ENCODE peak calls at places on chromosomes 16 and 17, in six cellular contexts. One of them, this sample, is unnamed.

GRCh38 chr17:82414548-82415281 is 3.4 kb upstream of the HEXD start:
- DNase-seq in EH: peak; percentile 68
- DNase-seq in mesendoderm: peak; percentile 86
- DNase-seq in endothelial cell: peak; percentile 88
- DNase-seq in HTR-8/SVneo: no peak
- DNase-seq in NCI-H1092: peak; percentile 27
- DNase-seq in this sample: peak; percentile 50

GRCh38 chr16:86771506-86772230 is 193.3 kb downstream of the FOXL1 start:
- DNase-seq in EH: no peak
- DNase-seq in mesendoderm: no peak
- DNase-seq in endothelial cell: no peak
- DNase-seq in HTR-8/SVneo: no peak
- DNase-seq in NCI-H1092: no peak
- DNase-seq in this sample: peak; percentile 17

GRCh38 chr17:72116692-72117469 is 3.9 kb upstream of the SOX9 start:
- DNase-seq in EH: peak; percentile 18
- DNase-seq in mesendoderm: no peak
- DNase-seq in endothelial cell: peak; percentile 22
- DNase-seq in HTR-8/SVneo: no peak
- DNase-seq in NCI-H1092: no peak
- DNase-seq in this sample: peak; percentile 30

GRCh38 chr17:38720941-38721340 is 9.2 kb upstream of the CISD3 start:
- DNase-seq in EH: no peak
- DNase-seq in mesendoderm: no peak
- DNase-seq in endothelial cell: no peak
- DNase-seq in HTR-8/SVneo: no peak
- DNase-seq in NCI-H1092: no peak
- DNase-seq in this sample: no peak

GRCh38 chr17:70552230-70552981 is 383.1 kb downstream of the KCNJ2 start:
- DNase-seq in EH: peak; percentile 38
- DNase-seq in mesendoderm: peak; percentile 38
- DNase-seq in endothelial cell: no peak
- DNase-seq in HTR-8/SVneo: peak; percentile 36
- DNase-seq in NCI-H1092: peak; percentile 23
- DNase-seq in this sample: peak; percentile 49

GRCh38 chr17:78889525-78889924 is 13.5 kb downstream of the CEP295NL start:
- DNase-seq in EH: no peak
- DNase-seq in mesendoderm: no peak
- DNase-seq in endothelial cell: no peak
- DNase-seq in HTR-8/SVneo: no peak
- DNase-seq in NCI-H1092: no peak
- DNase-seq in this sample: no peak

GRCh38 chr16:58501242-58502131 is 1.5 kb downstream of the NDRG4 start:
- DNase-seq in EH: no peak
- DNase-seq in mesendoderm: peak; percentile 91
- DNase-seq in endothelial cell: peak; percentile 51
- DNase-seq in HTR-8/SVneo: no peak
- DNase-seq in NCI-H1092: peak; percentile 38
- DNase-seq in this sample: no peak

GRCh38 chr16:85348921-85349334 is 236.7 kb upstream of the CIBAR2 start:
- DNase-seq in EH: no peak
- DNase-seq in mesendoderm: no peak
- DNase-seq in endothelial cell: no peak
- DNase-seq in HTR-8/SVneo: no peak
- DNase-seq in NCI-H1092: no peak
- DNase-seq in this sample: no peak

GRCh38 chr16:82756283-82756599 is 129.5 kb downstream of the CDH13 start:
- DNase-seq in EH: peak; percentile 78
- DNase-seq in mesendoderm: no peak
- DNase-seq in endothelial cell: no peak
- DNase-seq in HTR-8/SVneo: no peak
- DNase-seq in NCI-H1092: no peak
- DNase-seq in this sample: peak; percentile 78

GRCh38 chr17:48181653-48182052 is 74.1 kb downstream of the SNX11 start:
- DNase-seq in EH: peak; percentile 50
- DNase-seq in mesendoderm: peak; percentile 68
- DNase-seq in endothelial cell: peak; percentile 38
- DNase-seq in HTR-8/SVneo: peak; percentile 57
- DNase-seq in NCI-H1092: peak; percentile 29
- DNase-seq in this sample: peak; percentile 2

GRCh38 chr17:59167571-59168001 is 12.0 kb downstream of the PRR11 start:
- DNase-seq in EH: peak; percentile 54
- DNase-seq in mesendoderm: no peak
- DNase-seq in endothelial cell: no peak
- DNase-seq in HTR-8/SVneo: no peak
- DNase-seq in NCI-H1092: no peak
- DNase-seq in this sample: peak; percentile 59

GRCh38 chr17:41794603-41794975 is 8.1 kb upstream of the JUP start:
- DNase-seq in EH: no peak
- DNase-seq in mesendoderm: no peak
- DNase-seq in endothelial cell: no peak
- DNase-seq in HTR-8/SVneo: no peak
- DNase-seq in NCI-H1092: no peak
- DNase-seq in this sample: no peak

GRCh38 chr16:55737318-55737717 is 81.5 kb downstream of the SLC6A2 start:
- DNase-seq in EH: no peak
- DNase-seq in mesendoderm: no peak
- DNase-seq in endothelial cell: no peak
- DNase-seq in HTR-8/SVneo: no peak
- DNase-seq in NCI-H1092: no peak
- DNase-seq in this sample: no peak

GRCh38 chr16:17448640-17449638 is 21.8 kb downstream of the XYLT1 start:
- DNase-seq in EH: no peak
- DNase-seq in mesendoderm: no peak
- DNase-seq in endothelial cell: no peak
- DNase-seq in HTR-8/SVneo: no peak
- DNase-seq in NCI-H1092: no peak
- DNase-seq in this sample: no peak

GRCh38 chr17:64190468-64190867 is 60.5 kb upstream of the ERN1 start:
- DNase-seq in EH: no peak
- DNase-seq in mesendoderm: no peak
- DNase-seq in endothelial cell: no peak
- DNase-seq in HTR-8/SVneo: no peak
- DNase-seq in NCI-H1092: peak; percentile 6
- DNase-seq in this sample: no peak

GRCh38 chr17:31067699-31068184 is 27.0 kb upstream of the NF1 start:
- DNase-seq in EH: peak; percentile 92
- DNase-seq in mesendoderm: no peak
- DNase-seq in endothelial cell: no peak
- DNase-seq in HTR-8/SVneo: peak; percentile 68
- DNase-seq in NCI-H1092: no peak
- DNase-seq in this sample: peak; percentile 88

GRCh38 chr17:57366558-57367351 is 110.4 kb downstream of the MSI2 start:
- DNase-seq in EH: no peak
- DNase-seq in mesendoderm: no peak
- DNase-seq in endothelial cell: no peak
- DNase-seq in HTR-8/SVneo: no peak
- DNase-seq in NCI-H1092: peak; percentile 60
- DNase-seq in this sample: no peak

GRCh38 chr17:79046501-79047280 is 22.7 kb downstream of the C1QTNF1 start:
- DNase-seq in EH: no peak
- DNase-seq in mesendoderm: no peak
- DNase-seq in endothelial cell: no peak
- DNase-seq in HTR-8/SVneo: no peak
- DNase-seq in NCI-H1092: no peak
- DNase-seq in this sample: no peak

GRCh38 chr16:709651-710499 is 4.3 kb upstream of the FBXL16 start:
- DNase-seq in EH: peak; percentile 93
- DNase-seq in mesendoderm: peak; percentile 89
- DNase-seq in endothelial cell: no peak
- DNase-seq in HTR-8/SVneo: no peak
- DNase-seq in NCI-H1092: peak; percentile 87
- DNase-seq in this sample: peak; percentile 88

GRCh38 chr17:32275060-32276042 is 9.7 kb downstream of the RHBDL3 start:
- DNase-seq in EH: peak; percentile 95
- DNase-seq in mesendoderm: peak; percentile 92
- DNase-seq in endothelial cell: no peak
- DNase-seq in HTR-8/SVneo: peak; percentile 95
- DNase-seq in NCI-H1092: peak; percentile 17
- DNase-seq in this sample: peak; percentile 90

GRCh38 chr17:44314869-44315661 is 6.7 kb downstream of the RUNDC3A start:
- DNase-seq in EH: peak; percentile 28
- DNase-seq in mesendoderm: peak; percentile 75
- DNase-seq in endothelial cell: peak; percentile 54
- DNase-seq in HTR-8/SVneo: peak; percentile 63
- DNase-seq in NCI-H1092: peak; percentile 22
- DNase-seq in this sample: no peak

GRCh38 chr17:48046296-48046695 is 1.9 kb upstream of the NFE2L1 start:
- DNase-seq in EH: no peak
- DNase-seq in mesendoderm: no peak
- DNase-seq in endothelial cell: no peak
- DNase-seq in HTR-8/SVneo: no peak
- DNase-seq in NCI-H1092: no peak
- DNase-seq in this sample: no peak

GRCh38 chr17:72592242-72592966 is 471.6 kb downstream of the SOX9 start:
- DNase-seq in EH: peak; percentile 88
- DNase-seq in mesendoderm: peak; percentile 87
- DNase-seq in endothelial cell: peak; percentile 78
- DNase-seq in HTR-8/SVneo: peak; percentile 98
- DNase-seq in NCI-H1092: peak; percentile 77
- DNase-seq in this sample: peak; percentile 84

GRCh38 chr17:68674271-68674925 is 73.2 kb upstream of the FAM20A start:
- DNase-seq in EH: peak; percentile 4
- DNase-seq in mesendoderm: peak; percentile 14
- DNase-seq in endothelial cell: no peak
- DNase-seq in HTR-8/SVneo: no peak
- DNase-seq in NCI-H1092: no peak
- DNase-seq in this sample: no peak

GRCh38 chr17:17413215-17413792 is 63.5 kb upstream of the MED9 start:
- DNase-seq in EH: no peak
- DNase-seq in mesendoderm: no peak
- DNase-seq in endothelial cell: no peak
- DNase-seq in HTR-8/SVneo: no peak
- DNase-seq in NCI-H1092: no peak
- DNase-seq in this sample: no peak

GRCh38 chr17:29180051-29180787 is at the start of gene MYO18A:
- DNase-seq in EH: peak; percentile 78
- DNase-seq in mesendoderm: peak; percentile 78
- DNase-seq in endothelial cell: peak; percentile 91
- DNase-seq in HTR-8/SVneo: peak; percentile 88
- DNase-seq in NCI-H1092: peak; percentile 51
- DNase-seq in this sample: peak; percentile 71

GRCh38 chr16:11084484-11085024 is 140.2 kb downstream of the CLEC16A start:
- DNase-seq in EH: peak; percentile 93
- DNase-seq in mesendoderm: no peak
- DNase-seq in endothelial cell: no peak
- DNase-seq in HTR-8/SVneo: peak; percentile 48
- DNase-seq in NCI-H1092: no peak
- DNase-seq in this sample: peak; percentile 97

GRCh38 chr17:81480140-81480917 is 32.3 kb downstream of the ACTG1 start:
- DNase-seq in EH: peak; percentile 81
- DNase-seq in mesendoderm: no peak
- DNase-seq in endothelial cell: no peak
- DNase-seq in HTR-8/SVneo: peak; percentile 72
- DNase-seq in NCI-H1092: no peak
- DNase-seq in this sample: peak; percentile 76

GRCh38 chr17:72901657-72902056 is 190.8 kb downstream of the SLC39A11 start:
- DNase-seq in EH: no peak
- DNase-seq in mesendoderm: no peak
- DNase-seq in endothelial cell: no peak
- DNase-seq in HTR-8/SVneo: no peak
- DNase-seq in NCI-H1092: no peak
- DNase-seq in this sample: no peak

GRCh38 chr17:76385892-76386786 is 1.7 kb downstream of the SPHK1 start:
- DNase-seq in EH: peak; percentile 88
- DNase-seq in mesendoderm: peak; percentile 86
- DNase-seq in endothelial cell: peak; percentile 82
- DNase-seq in HTR-8/SVneo: peak; percentile 95
- DNase-seq in NCI-H1092: peak; percentile 43
- DNase-seq in this sample: peak; percentile 78

GRCh38 chr16:84504420-84505248 is at the start of gene MEAK7:
- DNase-seq in EH: peak; percentile 98
- DNase-seq in mesendoderm: peak; percentile 99
- DNase-seq in endothelial cell: peak; percentile 98
- DNase-seq in HTR-8/SVneo: peak; percentile 99
- DNase-seq in NCI-H1092: peak; percentile 74
- DNase-seq in this sample: peak; percentile 98

GRCh38 chr17:50060951-50061712 is 5.2 kb downstream of the ITGA3 start:
- DNase-seq in EH: peak; percentile 94
- DNase-seq in mesendoderm: no peak
- DNase-seq in endothelial cell: no peak
- DNase-seq in HTR-8/SVneo: no peak
- DNase-seq in NCI-H1092: no peak
- DNase-seq in this sample: peak; percentile 75

GRCh38 chr17:39750131-39751015 is 12.6 kb downstream of the GRB7 start:
- DNase-seq in EH: no peak
- DNase-seq in mesendoderm: no peak
- DNase-seq in endothelial cell: no peak
- DNase-seq in HTR-8/SVneo: peak; percentile 84
- DNase-seq in NCI-H1092: no peak
- DNase-seq in this sample: no peak

GRCh38 chr17:35486920-35487727 is 38.6 kb upstream of the SLFN13 start:
- DNase-seq in EH: peak; percentile 54
- DNase-seq in mesendoderm: no peak
- DNase-seq in endothelial cell: no peak
- DNase-seq in HTR-8/SVneo: peak; percentile 54
- DNase-seq in NCI-H1092: no peak
- DNase-seq in this sample: peak; percentile 56

GRCh38 chr17:8537734-8538133 is 92.8 kb downstream of the MYH10 start:
- DNase-seq in EH: no peak
- DNase-seq in mesendoderm: no peak
- DNase-seq in endothelial cell: no peak
- DNase-seq in HTR-8/SVneo: no peak
- DNase-seq in NCI-H1092: no peak
- DNase-seq in this sample: no peak

GRCh38 chr16:74633686-74634085 is 26.8 kb upstream of the GLG1 start:
- DNase-seq in EH: no peak
- DNase-seq in mesendoderm: peak; percentile 51
- DNase-seq in endothelial cell: no peak
- DNase-seq in HTR-8/SVneo: no peak
- DNase-seq in NCI-H1092: no peak
- DNase-seq in this sample: no peak

GRCh38 chr17:45168991-45169752 is 7.5 kb downstream of the HEXIM2 start:
- DNase-seq in EH: no peak
- DNase-seq in mesendoderm: no peak
- DNase-seq in endothelial cell: no peak
- DNase-seq in HTR-8/SVneo: no peak
- DNase-seq in NCI-H1092: no peak
- DNase-seq in this sample: no peak